ENCODE peak calls at places on chromosome 19, in seven cellular contexts. One of them, this sample, is unnamed.

GRCh38 chr19:56625708-56626107 is 17.3 kb upstream of the SMIM17 start:
- DNase-seq in suprapubic skin: no peak
- DNase-seq in heart left ventricle: no peak
- DNase-seq in IMR-90: no peak
- DNase-seq in GM12878: no peak
- DNase-seq in Peyer's patch: no peak
- DNase-seq in sigmoid colon: no peak
- DNase-seq in this sample: no peak

GRCh38 chr19:44624840-44625354 is 11.5 kb downstream of the IGSF23 start:
- DNase-seq in suprapubic skin: no peak
- DNase-seq in heart left ventricle: no peak
- DNase-seq in IMR-90: no peak
- DNase-seq in GM12878: no peak
- DNase-seq in Peyer's patch: no peak
- DNase-seq in sigmoid colon: no peak
- DNase-seq in this sample: no peak

GRCh38 chr19:31103228-31103627 is 246.0 kb downstream of the TSHZ3 start:
- DNase-seq in suprapubic skin: no peak
- DNase-seq in heart left ventricle: no peak
- DNase-seq in IMR-90: no peak
- DNase-seq in GM12878: no peak
- DNase-seq in Peyer's patch: no peak
- DNase-seq in sigmoid colon: no peak
- DNase-seq in this sample: no peak

GRCh38 chr19:16001481-16002312 is 52.9 kb downstream of the OR10H4 start:
- DNase-seq in suprapubic skin: no peak
- DNase-seq in heart left ventricle: no peak
- DNase-seq in IMR-90: peak
- DNase-seq in GM12878: peak
- DNase-seq in Peyer's patch: no peak
- DNase-seq in sigmoid colon: no peak
- DNase-seq in this sample: no peak

GRCh38 chr19:49147923-49148682 is 7.1 kb downstream of the HRC start:
- DNase-seq in suprapubic skin: no peak
- DNase-seq in heart left ventricle: peak
- DNase-seq in IMR-90: no peak
- DNase-seq in GM12878: no peak
- DNase-seq in Peyer's patch: no peak
- DNase-seq in sigmoid colon: no peak
- DNase-seq in this sample: no peak

GRCh38 chr19:10219678-10220077 is 11.5 kb downstream of the S1PR2 start:
- DNase-seq in suprapubic skin: no peak
- DNase-seq in heart left ventricle: no peak
- DNase-seq in IMR-90: peak
- DNase-seq in GM12878: peak
- DNase-seq in Peyer's patch: no peak
- DNase-seq in sigmoid colon: no peak
- DNase-seq in this sample: peak

GRCh38 chr19:39518458-39518857 is 3.5 kb downstream of the SELENOV start:
- DNase-seq in suprapubic skin: no peak
- DNase-seq in heart left ventricle: no peak
- DNase-seq in IMR-90: no peak
- DNase-seq in GM12878: no peak
- DNase-seq in Peyer's patch: no peak
- DNase-seq in sigmoid colon: no peak
- DNase-seq in this sample: no peak

GRCh38 chr19:18165794-18166544 is 7.6 kb upstream of the IFI30 start:
- DNase-seq in suprapubic skin: no peak
- DNase-seq in heart left ventricle: no peak
- DNase-seq in IMR-90: no peak
- DNase-seq in GM12878: no peak
- DNase-seq in Peyer's patch: no peak
- DNase-seq in sigmoid colon: no peak
- DNase-seq in this sample: no peak

GRCh38 chr19:36030264-36031148 is 2.2 kb downstream of the CLIP3 start:
- DNase-seq in suprapubic skin: no peak
- DNase-seq in heart left ventricle: no peak
- DNase-seq in IMR-90: peak
- DNase-seq in GM12878: peak
- DNase-seq in Peyer's patch: no peak
- DNase-seq in sigmoid colon: no peak
- DNase-seq in this sample: no peak

GRCh38 chr19:37304190-37304883 is 66.6 kb upstream of the ZNF527 start:
- DNase-seq in suprapubic skin: peak
- DNase-seq in heart left ventricle: peak
- DNase-seq in IMR-90: no peak
- DNase-seq in GM12878: no peak
- DNase-seq in Peyer's patch: no peak
- DNase-seq in sigmoid colon: peak
- DNase-seq in this sample: no peak

GRCh38 chr19:4583961-4584669 is 24.6 kb upstream of the SEMA6B start:
- DNase-seq in suprapubic skin: no peak
- DNase-seq in heart left ventricle: no peak
- DNase-seq in IMR-90: no peak
- DNase-seq in GM12878: no peak
- DNase-seq in Peyer's patch: no peak
- DNase-seq in sigmoid colon: no peak
- DNase-seq in this sample: no peak

GRCh38 chr19:44725251-44725650 is 23.3 kb upstream of the BCL3 start:
- DNase-seq in suprapubic skin: no peak
- DNase-seq in heart left ventricle: no peak
- DNase-seq in IMR-90: no peak
- DNase-seq in GM12878: no peak
- DNase-seq in Peyer's patch: no peak
- DNase-seq in sigmoid colon: no peak
- DNase-seq in this sample: no peak

DNA sequence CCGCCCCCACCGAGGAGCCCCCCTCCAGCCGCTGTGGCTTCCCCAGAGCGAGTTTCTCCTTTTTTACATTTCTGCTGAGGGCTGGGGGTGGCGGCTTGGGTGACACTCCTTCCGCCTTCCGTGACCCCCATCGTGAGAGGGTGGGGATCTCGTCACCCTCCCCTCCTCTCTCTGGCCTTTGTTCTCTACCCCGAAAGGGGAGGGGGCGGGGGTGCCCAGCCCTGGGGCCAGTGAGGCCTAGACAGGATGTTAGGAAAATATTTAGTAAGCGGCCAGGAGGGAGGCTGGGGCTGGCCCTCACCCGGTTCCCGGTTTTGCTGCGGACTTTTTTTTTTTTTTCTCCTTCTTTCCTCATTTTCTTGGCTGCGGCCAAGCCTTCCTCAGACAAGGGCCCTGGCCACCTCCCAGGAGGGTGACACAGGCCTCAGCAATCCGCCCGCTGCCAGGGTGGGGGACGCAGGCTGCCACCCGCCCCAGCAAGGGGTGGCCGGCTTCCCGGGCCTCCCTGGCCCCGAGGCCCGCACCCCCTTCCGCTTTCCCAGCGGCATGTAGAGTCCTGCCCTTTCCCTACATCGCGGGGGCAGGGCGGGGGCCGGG is 3.9 kb downstream of the MIDN start:
- DNase-seq in suprapubic skin: peak
- DNase-seq in heart left ventricle: peak
- DNase-seq in IMR-90: peak
- DNase-seq in GM12878: no peak
- DNase-seq in Peyer's patch: peak
- DNase-seq in sigmoid colon: peak
- DNase-seq in this sample: peak
- TF ChIP-seq POLR2A in suprapubic skin: no peak
- TF ChIP-seq POLR2A in heart left ventricle: no peak
- TF ChIP-seq POLR2A in IMR-90: peak
- TF ChIP-seq POLR2A in GM12878: no peak
- TF ChIP-seq POLR2A in Peyer's patch: no peak
- TF ChIP-seq POLR2A in sigmoid colon: no peak
- TF ChIP-seq POLR2A in this sample: peak

DNA sequence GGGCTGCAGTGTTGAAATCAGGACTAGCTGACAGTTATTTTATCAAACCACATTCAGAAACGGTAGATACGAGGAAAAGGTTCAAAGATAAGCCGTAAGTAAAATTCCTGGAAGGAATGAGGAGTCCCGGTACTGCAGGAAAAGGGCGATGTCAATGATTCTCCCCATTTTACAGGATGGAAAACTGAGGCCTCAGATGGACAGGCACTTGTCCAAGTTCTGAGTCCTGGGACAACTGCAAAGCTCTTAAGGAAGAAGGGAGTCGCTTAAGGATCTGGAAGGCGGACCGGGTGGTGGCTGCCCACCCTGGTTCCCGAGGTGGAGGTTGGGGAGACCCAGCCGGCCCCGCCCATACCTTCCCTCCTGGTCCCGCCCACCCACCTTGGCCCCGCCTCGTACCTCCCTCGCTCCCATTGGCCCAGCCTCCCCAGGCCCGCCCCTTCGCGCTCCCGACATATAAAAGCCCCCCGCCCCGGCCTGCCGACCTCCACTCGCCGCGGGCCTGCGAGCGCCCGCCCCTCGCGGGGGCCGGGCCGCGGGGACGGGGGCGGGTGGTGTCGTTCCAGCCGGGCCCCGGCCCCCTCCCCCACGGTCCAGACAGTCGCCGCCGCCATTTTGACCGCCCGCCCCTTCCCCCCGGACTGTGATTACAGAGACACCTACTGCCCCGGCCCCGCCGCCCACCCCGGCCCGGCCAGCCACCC is 587 bp downstream of the RFX1 start:
- DNase-seq in suprapubic skin: peak
- DNase-seq in heart left ventricle: peak
- DNase-seq in IMR-90: peak
- DNase-seq in GM12878: peak
- DNase-seq in Peyer's patch: peak
- DNase-seq in sigmoid colon: peak
- DNase-seq in this sample: peak
- TF ChIP-seq POLR2A in suprapubic skin: peak
- TF ChIP-seq POLR2A in heart left ventricle: no peak
- TF ChIP-seq POLR2A in IMR-90: peak
- TF ChIP-seq POLR2A in GM12878: peak
- TF ChIP-seq POLR2A in Peyer's patch: peak
- TF ChIP-seq POLR2A in sigmoid colon: no peak
- TF ChIP-seq POLR2A in this sample: no peak

DNA sequence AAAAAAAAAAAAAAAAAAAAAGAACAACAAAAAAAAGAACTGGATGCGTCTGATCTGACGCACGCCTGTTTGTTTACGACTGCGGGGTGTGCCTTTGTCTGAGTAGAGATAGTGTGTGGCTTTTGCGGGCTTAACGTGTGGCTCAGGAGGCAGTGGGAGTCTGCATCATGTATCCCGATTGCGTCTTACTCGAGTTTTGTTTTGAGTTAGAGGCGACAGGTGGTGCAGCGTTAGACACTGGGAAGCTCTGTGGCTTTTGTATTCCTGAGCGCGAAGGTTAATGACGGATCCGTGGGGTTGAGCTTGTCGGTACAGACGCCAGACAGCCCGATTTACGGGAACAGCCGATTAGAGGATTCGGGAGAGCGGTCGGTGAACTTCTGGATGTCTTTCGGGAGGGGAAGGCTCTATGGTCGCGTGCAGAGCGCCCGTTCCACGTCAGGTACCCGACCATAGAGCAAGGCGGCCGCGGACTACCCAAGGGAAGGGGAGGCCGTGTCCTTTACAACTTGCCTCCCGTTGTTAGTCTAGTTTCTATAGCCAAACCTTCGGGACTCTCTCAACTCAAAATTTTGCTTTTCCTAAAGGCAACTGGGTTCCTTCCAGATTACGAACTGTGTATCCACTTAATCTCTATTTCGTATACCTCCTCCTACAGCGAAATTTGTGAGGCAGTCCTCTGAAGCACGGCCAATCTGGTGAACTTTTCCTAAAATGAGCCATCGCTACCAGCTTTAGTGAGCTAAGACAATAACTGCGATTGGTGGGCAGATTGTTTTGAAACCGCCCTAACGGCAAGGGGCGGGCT is 926 bp upstream of the HNRNPUL1 start:
- DNase-seq in suprapubic skin: peak
- DNase-seq in heart left ventricle: peak
- DNase-seq in IMR-90: peak
- DNase-seq in GM12878: peak
- DNase-seq in Peyer's patch: peak
- DNase-seq in sigmoid colon: peak
- DNase-seq in this sample: peak
- TF ChIP-seq POLR2A in suprapubic skin: peak
- TF ChIP-seq POLR2A in heart left ventricle: peak
- TF ChIP-seq POLR2A in IMR-90: peak
- TF ChIP-seq POLR2A in GM12878: peak
- TF ChIP-seq POLR2A in Peyer's patch: peak
- TF ChIP-seq POLR2A in sigmoid colon: peak
- TF ChIP-seq POLR2A in this sample: peak

GRCh38 chr19:11383706-11384048 is 437 bp downstream of the EPOR start:
- DNase-seq in suprapubic skin: no peak
- DNase-seq in heart left ventricle: no peak
- DNase-seq in IMR-90: no peak
- DNase-seq in GM12878: no peak
- DNase-seq in Peyer's patch: no peak
- DNase-seq in sigmoid colon: no peak
- DNase-seq in this sample: no peak

GRCh38 chr19:11384778-11385129 is 640 bp upstream of the EPOR start:
- DNase-seq in suprapubic skin: no peak
- DNase-seq in heart left ventricle: no peak
- DNase-seq in IMR-90: no peak
- DNase-seq in GM12878: no peak
- DNase-seq in Peyer's patch: no peak
- DNase-seq in sigmoid colon: no peak
- DNase-seq in this sample: peak

GRCh38 chr19:11380653-11381534 is 3.2 kb downstream of the EPOR start:
- DNase-seq in suprapubic skin: peak
- DNase-seq in heart left ventricle: peak
- DNase-seq in IMR-90: peak
- DNase-seq in GM12878: peak
- DNase-seq in Peyer's patch: peak
- DNase-seq in sigmoid colon: peak
- DNase-seq in this sample: peak

GRCh38 chr19:11381535-11382369 is 2.4 kb downstream of the EPOR start:
- DNase-seq in suprapubic skin: peak
- DNase-seq in heart left ventricle: peak
- DNase-seq in IMR-90: peak
- DNase-seq in GM12878: peak
- DNase-seq in Peyer's patch: peak
- DNase-seq in sigmoid colon: peak
- DNase-seq in this sample: peak

DNA sequence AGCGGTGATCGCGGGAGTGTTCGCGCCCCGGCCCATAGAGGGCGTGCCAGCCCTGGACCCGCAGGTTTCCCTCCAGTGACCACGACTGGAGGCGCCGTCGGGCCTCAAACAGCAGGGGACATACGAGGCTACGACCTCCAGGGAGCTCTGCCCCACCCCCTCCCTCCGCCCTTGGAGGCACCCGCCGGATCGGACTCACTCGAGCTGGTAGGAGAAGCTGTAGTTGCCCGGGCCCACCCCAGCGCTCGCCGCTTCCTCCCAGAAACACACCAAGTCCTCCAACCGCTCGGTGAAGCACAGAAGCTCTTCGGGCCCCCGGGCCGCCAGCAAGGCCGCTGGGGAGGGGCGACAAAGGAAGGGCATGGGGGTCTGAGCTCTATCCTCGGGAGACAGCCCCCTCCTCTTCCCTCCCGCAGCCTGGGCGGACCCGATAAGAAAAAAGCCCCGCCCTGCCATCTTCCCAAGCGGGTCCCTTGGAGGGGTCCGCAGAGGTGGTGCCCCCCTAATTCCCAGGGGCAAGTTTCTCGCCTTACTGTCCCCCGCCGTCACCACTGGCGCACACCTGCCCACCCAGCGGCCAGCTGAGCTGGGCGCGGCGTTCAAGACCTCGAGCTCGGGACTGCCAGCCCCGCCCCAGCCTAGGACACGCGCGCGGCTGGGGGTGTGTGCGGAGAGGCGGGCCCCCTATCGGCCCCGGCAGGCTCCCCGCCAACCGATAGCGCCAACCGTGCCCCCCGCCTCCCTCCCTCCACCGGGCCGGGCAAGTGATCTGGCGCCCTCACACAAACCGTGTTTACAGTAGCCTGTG is 1.0 kb downstream of the EPOR start:
- DNase-seq in suprapubic skin: no peak
- DNase-seq in heart left ventricle: peak
- DNase-seq in IMR-90: no peak
- DNase-seq in GM12878: no peak
- DNase-seq in Peyer's patch: peak
- DNase-seq in sigmoid colon: peak
- DNase-seq in this sample: peak
- TF ChIP-seq POLR2A in suprapubic skin: no peak
- TF ChIP-seq POLR2A in heart left ventricle: no peak
- TF ChIP-seq POLR2A in IMR-90: no peak
- TF ChIP-seq POLR2A in GM12878: no peak
- TF ChIP-seq POLR2A in Peyer's patch: no peak
- TF ChIP-seq POLR2A in sigmoid colon: no peak
- TF ChIP-seq POLR2A in this sample: peak

This sample was measured in erythroblast.